ENCODE peak calls at places on chromosomes 6 and 20, in five cellular contexts. One of them, this sample, is unnamed.

GRCh38 chr20:2463616-2464365 is 6.8 kb downstream of the SNRPB start:
- DNase-seq in fibroblast of lung: no peak
- DNase-seq in lower lobe of right lung: no peak
- DNase-seq in PC-9: no peak
- DNase-seq in brain microvascular endothelial cell: no peak
- DNase-seq in this sample: no peak

GRCh38 chr6:111738156-111738555 is 132.5 kb upstream of the TRAF3IP2 start:
- DNase-seq in fibroblast of lung: no peak
- DNase-seq in lower lobe of right lung: no peak
- DNase-seq in PC-9: no peak
- DNase-seq in brain microvascular endothelial cell: no peak
- DNase-seq in this sample: no peak

GRCh38 chr6:381742-382461 is 9.7 kb upstream of the IRF4 start:
- DNase-seq in fibroblast of lung: no peak
- DNase-seq in lower lobe of right lung: no peak
- DNase-seq in PC-9: no peak
- DNase-seq in brain microvascular endothelial cell: no peak
- DNase-seq in this sample: no peak

GRCh38 chr6:5468586-5468985 is 207.3 kb downstream of the FARS2 start:
- DNase-seq in fibroblast of lung: peak
- DNase-seq in lower lobe of right lung: no peak
- DNase-seq in PC-9: no peak
- DNase-seq in brain microvascular endothelial cell: no peak
- DNase-seq in this sample: no peak

GRCh38 chr20:43658723-43659419 is 8.0 kb upstream of the MYBL2 start:
- DNase-seq in fibroblast of lung: no peak
- DNase-seq in lower lobe of right lung: no peak
- DNase-seq in PC-9: no peak
- DNase-seq in brain microvascular endothelial cell: no peak
- DNase-seq in this sample: no peak

GRCh38 chr6:155026366-155027045 is 31.4 kb downstream of the TIAM2 start:
- DNase-seq in fibroblast of lung: peak
- DNase-seq in lower lobe of right lung: no peak
- DNase-seq in PC-9: peak
- DNase-seq in brain microvascular endothelial cell: peak
- DNase-seq in this sample: peak

GRCh38 chr6:52103661-52104060 is 16.2 kb upstream of the PKHD1 start:
- DNase-seq in fibroblast of lung: no peak
- DNase-seq in lower lobe of right lung: no peak
- DNase-seq in PC-9: no peak
- DNase-seq in brain microvascular endothelial cell: no peak
- DNase-seq in this sample: no peak

GRCh38 chr6:145784683-145785082 is 29.9 kb downstream of the FBXO30 start:
- DNase-seq in fibroblast of lung: no peak
- DNase-seq in lower lobe of right lung: no peak
- DNase-seq in PC-9: no peak
- DNase-seq in brain microvascular endothelial cell: no peak
- DNase-seq in this sample: no peak

GRCh38 chr6:160315310-160315709 is 32.9 kb upstream of the SLC22A3 start:
- DNase-seq in fibroblast of lung: peak
- DNase-seq in lower lobe of right lung: no peak
- DNase-seq in PC-9: no peak
- DNase-seq in brain microvascular endothelial cell: no peak
- DNase-seq in this sample: no peak

GRCh38 chr20:31593221-31594001 is 11.7 kb upstream of the ID1 start:
- DNase-seq in fibroblast of lung: peak
- DNase-seq in lower lobe of right lung: peak
- DNase-seq in PC-9: peak
- DNase-seq in brain microvascular endothelial cell: no peak
- DNase-seq in this sample: peak

GRCh38 chr6:124463271-124463670 is 499.0 kb upstream of the RNF217 start:
- DNase-seq in fibroblast of lung: no peak
- DNase-seq in lower lobe of right lung: no peak
- DNase-seq in PC-9: no peak
- DNase-seq in brain microvascular endothelial cell: no peak
- DNase-seq in this sample: no peak

GRCh38 chr6:136709429-136709828 is 82.8 kb downstream of the MAP3K5 start:
- DNase-seq in fibroblast of lung: no peak
- DNase-seq in lower lobe of right lung: no peak
- DNase-seq in PC-9: no peak
- DNase-seq in brain microvascular endothelial cell: no peak
- DNase-seq in this sample: no peak

GRCh38 chr6:51301969-51302368 is 483.3 kb downstream of the TFAP2B start:
- DNase-seq in fibroblast of lung: no peak
- DNase-seq in lower lobe of right lung: no peak
- DNase-seq in PC-9: no peak
- DNase-seq in brain microvascular endothelial cell: no peak
- DNase-seq in this sample: no peak

GRCh38 chr20:24959591-24960301 is 10.7 kb downstream of the CST7 start:
- DNase-seq in fibroblast of lung: no peak
- DNase-seq in lower lobe of right lung: peak
- DNase-seq in PC-9: no peak
- DNase-seq in brain microvascular endothelial cell: no peak
- DNase-seq in this sample: no peak

GRCh38 chr20:52975024-52975732 is 3.0 kb downstream of the TSHZ2 start:
- DNase-seq in fibroblast of lung: peak
- DNase-seq in lower lobe of right lung: no peak
- DNase-seq in PC-9: no peak
- DNase-seq in brain microvascular endothelial cell: no peak
- DNase-seq in this sample: peak

GRCh38 chr6:25961619-25962367 is 809 bp upstream of the TRIM38 start:
- DNase-seq in fibroblast of lung: no peak
- DNase-seq in lower lobe of right lung: no peak
- DNase-seq in PC-9: no peak
- DNase-seq in brain microvascular endothelial cell: no peak
- DNase-seq in this sample: peak

GRCh38 chr20:19502169-19502568 is 255.9 kb upstream of the RIN2 start:
- DNase-seq in fibroblast of lung: no peak
- DNase-seq in lower lobe of right lung: no peak
- DNase-seq in PC-9: no peak
- DNase-seq in brain microvascular endothelial cell: no peak
- DNase-seq in this sample: no peak

GRCh38 chr20:11204926-11205768 is 531.3 kb upstream of the JAG1 start:
- DNase-seq in fibroblast of lung: peak
- DNase-seq in lower lobe of right lung: peak
- DNase-seq in PC-9: peak
- DNase-seq in brain microvascular endothelial cell: peak
- DNase-seq in this sample: peak

GRCh38 chr6:164216368-164216767 is 801.9 kb downstream of the QKI start:
- DNase-seq in fibroblast of lung: no peak
- DNase-seq in lower lobe of right lung: no peak
- DNase-seq in PC-9: no peak
- DNase-seq in brain microvascular endothelial cell: no peak
- DNase-seq in this sample: no peak

GRCh38 chr6:30013296-30013922 is 47.7 kb upstream of the POLR1H start:
- DNase-seq in fibroblast of lung: no peak
- DNase-seq in lower lobe of right lung: no peak
- DNase-seq in PC-9: no peak
- DNase-seq in brain microvascular endothelial cell: no peak
- DNase-seq in this sample: peak

GRCh38 chr6:20632696-20633095 is 98.4 kb downstream of the CDKAL1 start:
- DNase-seq in fibroblast of lung: no peak
- DNase-seq in lower lobe of right lung: no peak
- DNase-seq in PC-9: no peak
- DNase-seq in brain microvascular endothelial cell: no peak
- DNase-seq in this sample: no peak

GRCh38 chr20:56465997-56466396 is 2.4 kb upstream of the RTF2 start:
- DNase-seq in fibroblast of lung: no peak
- DNase-seq in lower lobe of right lung: no peak
- DNase-seq in PC-9: no peak
- DNase-seq in brain microvascular endothelial cell: no peak
- DNase-seq in this sample: no peak

GRCh38 chr6:32379554-32379953 is 7.9 kb upstream of the TSBP1 start:
- DNase-seq in fibroblast of lung: no peak
- DNase-seq in lower lobe of right lung: no peak
- DNase-seq in PC-9: no peak
- DNase-seq in brain microvascular endothelial cell: no peak
- DNase-seq in this sample: no peak

GRCh38 chr20:38114353-38114791 is 50.7 kb downstream of the TGM2 start:
- DNase-seq in fibroblast of lung: peak
- DNase-seq in lower lobe of right lung: no peak
- DNase-seq in PC-9: no peak
- DNase-seq in brain microvascular endothelial cell: peak
- DNase-seq in this sample: peak

GRCh38 chr20:20085071-20085470 is 32.7 kb downstream of the CFAP61 start:
- DNase-seq in fibroblast of lung: no peak
- DNase-seq in lower lobe of right lung: no peak
- DNase-seq in PC-9: no peak
- DNase-seq in brain microvascular endothelial cell: no peak
- DNase-seq in this sample: no peak

GRCh38 chr6:135323202-135323668 is 142.1 kb downstream of the MYB start:
- DNase-seq in fibroblast of lung: peak
- DNase-seq in lower lobe of right lung: no peak
- DNase-seq in PC-9: no peak
- DNase-seq in brain microvascular endothelial cell: peak
- DNase-seq in this sample: no peak

GRCh38 chr6:150420926-150421325 is 52.1 kb downstream of the IYD start:
- DNase-seq in fibroblast of lung: no peak
- DNase-seq in lower lobe of right lung: no peak
- DNase-seq in PC-9: no peak
- DNase-seq in brain microvascular endothelial cell: no peak
- DNase-seq in this sample: no peak

GRCh38 chr6:2526766-2527165 is 224.0 kb downstream of the MYLK4 start:
- DNase-seq in fibroblast of lung: no peak
- DNase-seq in lower lobe of right lung: no peak
- DNase-seq in PC-9: no peak
- DNase-seq in brain microvascular endothelial cell: no peak
- DNase-seq in this sample: no peak

GRCh38 chr6:41723178-41723935 is 12.1 kb downstream of the TFEB start:
- DNase-seq in fibroblast of lung: peak
- DNase-seq in lower lobe of right lung: peak
- DNase-seq in PC-9: peak
- DNase-seq in brain microvascular endothelial cell: peak
- DNase-seq in this sample: peak

GRCh38 chr6:44056392-44057237 is 70.6 kb downstream of the MRPL14 start:
- DNase-seq in fibroblast of lung: peak
- DNase-seq in lower lobe of right lung: no peak
- DNase-seq in PC-9: no peak
- DNase-seq in brain microvascular endothelial cell: no peak
- DNase-seq in this sample: peak

GRCh38 chr20:50283922-50284810 is 93.5 kb downstream of the CEBPB start:
- DNase-seq in fibroblast of lung: peak
- DNase-seq in lower lobe of right lung: peak
- DNase-seq in PC-9: peak
- DNase-seq in brain microvascular endothelial cell: no peak
- DNase-seq in this sample: no peak

GRCh38 chr6:97437087-97437486 is 154.1 kb upstream of the MMS22L start:
- DNase-seq in fibroblast of lung: peak
- DNase-seq in lower lobe of right lung: no peak
- DNase-seq in PC-9: no peak
- DNase-seq in brain microvascular endothelial cell: no peak
- DNase-seq in this sample: peak

GRCh38 chr6:73152998-73153757 is 72.1 kb downstream of the KHDC1L start:
- DNase-seq in fibroblast of lung: peak
- DNase-seq in lower lobe of right lung: no peak
- DNase-seq in PC-9: no peak
- DNase-seq in brain microvascular endothelial cell: peak
- DNase-seq in this sample: peak

GRCh38 chr6:166499350-166500163 is 86.9 kb downstream of the RAMACL start:
- DNase-seq in fibroblast of lung: no peak
- DNase-seq in lower lobe of right lung: no peak
- DNase-seq in PC-9: no peak
- DNase-seq in brain microvascular endothelial cell: no peak
- DNase-seq in this sample: no peak

GRCh38 chr6:31332637-31333602 is 24.1 kb downstream of the HLA-B start:
- DNase-seq in fibroblast of lung: peak
- DNase-seq in lower lobe of right lung: no peak
- DNase-seq in PC-9: no peak
- DNase-seq in brain microvascular endothelial cell: no peak
- DNase-seq in this sample: no peak

GRCh38 chr6:33298773-33299236 is at the start of gene RGL2:
- DNase-seq in fibroblast of lung: peak
- DNase-seq in lower lobe of right lung: peak
- DNase-seq in PC-9: peak
- DNase-seq in brain microvascular endothelial cell: no peak
- DNase-seq in this sample: peak

GRCh38 chr6:112233864-112234263 is 20.5 kb downstream of the LAMA4 start:
- DNase-seq in fibroblast of lung: peak
- DNase-seq in lower lobe of right lung: no peak
- DNase-seq in PC-9: no peak
- DNase-seq in brain microvascular endothelial cell: peak
- DNase-seq in this sample: peak

GRCh38 chr6:150491131-150491795 is 108.4 kb upstream of the PLEKHG1 start:
- DNase-seq in fibroblast of lung: peak
- DNase-seq in lower lobe of right lung: no peak
- DNase-seq in PC-9: peak
- DNase-seq in brain microvascular endothelial cell: peak
- DNase-seq in this sample: peak

GRCh38 chr6:136922680-136922996 is 537 bp downstream of the SLC35D3 start:
- DNase-seq in fibroblast of lung: no peak
- DNase-seq in lower lobe of right lung: no peak
- DNase-seq in PC-9: no peak
- DNase-seq in brain microvascular endothelial cell: no peak
- DNase-seq in this sample: no peak

GRCh38 chr6:28553986-28554881 is 28.6 kb downstream of the GPX5 start:
- DNase-seq in fibroblast of lung: no peak
- DNase-seq in lower lobe of right lung: no peak
- DNase-seq in PC-9: no peak
- DNase-seq in brain microvascular endothelial cell: no peak
- DNase-seq in this sample: no peak
- H3K4me3 ChIP-seq in fibroblast of lung: no peak
- H3K4me3 ChIP-seq in lower lobe of right lung: no peak
- H3K4me3 ChIP-seq in PC-9: no peak
- H3K4me3 ChIP-seq in brain microvascular endothelial cell: peak
- H3K4me3 ChIP-seq in this sample: no peak

DNA sequence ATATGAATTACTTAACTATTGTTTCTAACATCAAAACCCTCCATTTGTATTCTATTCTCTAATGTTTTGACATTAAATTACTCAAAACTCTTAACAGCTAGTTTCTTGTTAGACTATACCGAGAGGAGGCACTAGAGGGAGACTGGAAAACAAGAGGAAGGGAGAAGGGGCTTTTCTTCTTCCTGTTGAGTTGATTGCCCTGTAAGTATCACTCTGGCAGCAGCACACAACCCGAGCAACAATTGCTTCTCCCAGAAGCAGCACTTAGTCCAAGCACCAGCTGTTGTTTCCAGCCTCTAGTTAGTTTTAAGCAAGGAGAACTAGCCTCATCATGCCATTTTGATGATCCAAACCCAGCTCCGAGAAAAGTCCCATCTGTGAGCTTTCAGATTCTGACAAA is 603.8 kb downstream of the PRKN start:
- DNase-seq in fibroblast of lung: no peak
- DNase-seq in lower lobe of right lung: no peak
- DNase-seq in PC-9: no peak
- DNase-seq in brain microvascular endothelial cell: no peak
- DNase-seq in this sample: no peak
- TF ChIP-seq CTCF in fibroblast of lung: peak
- TF ChIP-seq CTCF in lower lobe of right lung: no peak
- TF ChIP-seq CTCF in PC-9: no peak
- TF ChIP-seq CTCF in brain microvascular endothelial cell: peak
- TF ChIP-seq CTCF in this sample: no peak

GRCh38 chr6:36592221-36592655 is 1.9 kb upstream of the SRSF3 start:
- DNase-seq in fibroblast of lung: no peak
- DNase-seq in lower lobe of right lung: no peak
- DNase-seq in PC-9: no peak
- DNase-seq in brain microvascular endothelial cell: no peak
- DNase-seq in this sample: no peak
- H3K4me3 ChIP-seq in fibroblast of lung: no peak
- H3K4me3 ChIP-seq in lower lobe of right lung: no peak
- H3K4me3 ChIP-seq in PC-9: no peak
- H3K4me3 ChIP-seq in brain microvascular endothelial cell: no peak
- H3K4me3 ChIP-seq in this sample: no peak

GRCh38 chr6:14664112-14664592 is 546.6 kb downstream of the CD83 start:
- DNase-seq in fibroblast of lung: no peak
- DNase-seq in lower lobe of right lung: no peak
- DNase-seq in PC-9: no peak
- DNase-seq in brain microvascular endothelial cell: no peak
- DNase-seq in this sample: no peak
- TF ChIP-seq CTCF in fibroblast of lung: no peak
- TF ChIP-seq CTCF in lower lobe of right lung: no peak
- TF ChIP-seq CTCF in PC-9: no peak
- TF ChIP-seq CTCF in brain microvascular endothelial cell: no peak
- TF ChIP-seq CTCF in this sample: no peak